ENCODE peak calls at places on chromosomes 3 and 15, in ten cellular contexts. One of them, this sample, is unnamed.
A peak's percentile ranks its signal among the peaks of the same experiment; 100 is the strongest.

GRCh38 chr3:10142707-10143560 is 1.4 kb downstream of the VHL start:
- DNase-seq in mammary epithelial cell: peak; percentile 29
- DNase-seq in MM.1S: no peak
- DNase-seq in heart right ventricle: no peak
- DNase-seq in IMR-90: no peak
- DNase-seq in PC-3: peak; percentile 48
- DNase-seq in OCI-LY7: peak; percentile 37
- DNase-seq in left ventricle myocardium inferior: no peak
- DNase-seq in uterus: peak; percentile 25
- DNase-seq in GM23338: peak; percentile 54
- DNase-seq in this sample: no peak

GRCh38 chr15:63198752-63199250 is 9.4 kb downstream of the RAB8B start:
- DNase-seq in mammary epithelial cell: no peak
- DNase-seq in MM.1S: no peak
- DNase-seq in heart right ventricle: no peak
- DNase-seq in IMR-90: peak; percentile 69
- DNase-seq in PC-3: peak; percentile 72
- DNase-seq in OCI-LY7: no peak
- DNase-seq in left ventricle myocardium inferior: no peak
- DNase-seq in uterus: no peak
- DNase-seq in GM23338: no peak
- DNase-seq in this sample: no peak

GRCh38 chr15:64566629-64567427 is 106.5 kb downstream of the ZNF609 start:
- DNase-seq in mammary epithelial cell: no peak
- DNase-seq in MM.1S: no peak
- DNase-seq in heart right ventricle: no peak
- DNase-seq in IMR-90: no peak
- DNase-seq in PC-3: no peak
- DNase-seq in OCI-LY7: no peak
- DNase-seq in left ventricle myocardium inferior: no peak
- DNase-seq in uterus: no peak
- DNase-seq in GM23338: peak; percentile 41
- DNase-seq in this sample: no peak

GRCh38 chr3:43644443-43644842 is 22.6 kb upstream of the ANO10 start:
- DNase-seq in mammary epithelial cell: no peak
- DNase-seq in MM.1S: no peak
- DNase-seq in heart right ventricle: no peak
- DNase-seq in IMR-90: no peak
- DNase-seq in PC-3: peak; percentile 48
- DNase-seq in OCI-LY7: no peak
- DNase-seq in left ventricle myocardium inferior: no peak
- DNase-seq in uterus: no peak
- DNase-seq in GM23338: no peak
- DNase-seq in this sample: no peak

GRCh38 chr3:139835830-139836655 is 98.9 kb upstream of the CLSTN2 start:
- DNase-seq in mammary epithelial cell: no peak
- DNase-seq in MM.1S: no peak
- DNase-seq in heart right ventricle: no peak
- DNase-seq in IMR-90: no peak
- DNase-seq in PC-3: no peak
- DNase-seq in OCI-LY7: no peak
- DNase-seq in left ventricle myocardium inferior: no peak
- DNase-seq in uterus: no peak
- DNase-seq in GM23338: no peak
- DNase-seq in this sample: no peak

GRCh38 chr15:36943496-36944361 is 156.6 kb downstream of the MEIS2 start:
- DNase-seq in mammary epithelial cell: no peak
- DNase-seq in MM.1S: no peak
- DNase-seq in heart right ventricle: no peak
- DNase-seq in IMR-90: no peak
- DNase-seq in PC-3: no peak
- DNase-seq in OCI-LY7: no peak
- DNase-seq in left ventricle myocardium inferior: no peak
- DNase-seq in uterus: no peak
- DNase-seq in GM23338: peak; percentile 28
- DNase-seq in this sample: no peak

GRCh38 chr3:127784865-127785710 is 37.2 kb downstream of the MGLL start:
- DNase-seq in mammary epithelial cell: no peak
- DNase-seq in MM.1S: no peak
- DNase-seq in heart right ventricle: no peak
- DNase-seq in IMR-90: no peak
- DNase-seq in PC-3: no peak
- DNase-seq in OCI-LY7: no peak
- DNase-seq in left ventricle myocardium inferior: no peak
- DNase-seq in uterus: no peak
- DNase-seq in GM23338: no peak
- DNase-seq in this sample: peak; percentile 71

GRCh38 chr3:71450162-71450561 is 133.4 kb downstream of the FOXP1 start:
- DNase-seq in mammary epithelial cell: no peak
- DNase-seq in MM.1S: peak; percentile 67
- DNase-seq in heart right ventricle: no peak
- DNase-seq in IMR-90: no peak
- DNase-seq in PC-3: no peak
- DNase-seq in OCI-LY7: peak; percentile 36
- DNase-seq in left ventricle myocardium inferior: no peak
- DNase-seq in uterus: no peak
- DNase-seq in GM23338: no peak
- DNase-seq in this sample: no peak

GRCh38 chr3:133592843-133593242 is 19.4 kb downstream of the CDV3 start:
- DNase-seq in mammary epithelial cell: no peak
- DNase-seq in MM.1S: no peak
- DNase-seq in heart right ventricle: no peak
- DNase-seq in IMR-90: no peak
- DNase-seq in PC-3: no peak
- DNase-seq in OCI-LY7: no peak
- DNase-seq in left ventricle myocardium inferior: no peak
- DNase-seq in uterus: no peak
- DNase-seq in GM23338: no peak
- DNase-seq in this sample: no peak

GRCh38 chr3:133589503-133589902 is 16.0 kb downstream of the CDV3 start:
- DNase-seq in mammary epithelial cell: no peak
- DNase-seq in MM.1S: no peak
- DNase-seq in heart right ventricle: no peak
- DNase-seq in IMR-90: no peak
- DNase-seq in PC-3: peak; percentile 36
- DNase-seq in OCI-LY7: no peak
- DNase-seq in left ventricle myocardium inferior: no peak
- DNase-seq in uterus: no peak
- DNase-seq in GM23338: no peak
- DNase-seq in this sample: no peak

GRCh38 chr3:133591271-133591742 is 17.8 kb downstream of the CDV3 start:
- DNase-seq in mammary epithelial cell: peak; percentile 20
- DNase-seq in MM.1S: no peak
- DNase-seq in heart right ventricle: no peak
- DNase-seq in IMR-90: peak; percentile 43
- DNase-seq in PC-3: peak; percentile 77
- DNase-seq in OCI-LY7: no peak
- DNase-seq in left ventricle myocardium inferior: no peak
- DNase-seq in uterus: no peak
- DNase-seq in GM23338: no peak
- DNase-seq in this sample: no peak

GRCh38 chr3:133588035-133588434 is 14.5 kb downstream of the CDV3 start:
- DNase-seq in mammary epithelial cell: no peak
- DNase-seq in MM.1S: no peak
- DNase-seq in heart right ventricle: no peak
- DNase-seq in IMR-90: no peak
- DNase-seq in PC-3: no peak
- DNase-seq in OCI-LY7: no peak
- DNase-seq in left ventricle myocardium inferior: no peak
- DNase-seq in uterus: no peak
- DNase-seq in GM23338: no peak
- DNase-seq in this sample: no peak

GRCh38 chr3:133588784-133589465 is 15.4 kb downstream of the CDV3 start:
- DNase-seq in mammary epithelial cell: no peak
- DNase-seq in MM.1S: no peak
- DNase-seq in heart right ventricle: no peak
- DNase-seq in IMR-90: no peak
- DNase-seq in PC-3: no peak
- DNase-seq in OCI-LY7: no peak
- DNase-seq in left ventricle myocardium inferior: no peak
- DNase-seq in uterus: no peak
- DNase-seq in GM23338: no peak
- DNase-seq in this sample: no peak
- H3K36me3 ChIP-seq in mammary epithelial cell: peaks cover 47% of the 10 kb centered on the region
- H3K36me3 ChIP-seq in MM.1S: peaks cover 32% of the 10 kb centered on the region
- H3K36me3 ChIP-seq in heart right ventricle: peaks cover 37% of the 10 kb centered on the region
- H3K36me3 ChIP-seq in IMR-90: peaks cover 41% of the 10 kb centered on the region
- H3K36me3 ChIP-seq in PC-3: peaks cover 28% of the 10 kb centered on the region
- H3K36me3 ChIP-seq in OCI-LY7: peaks cover 71% of the 10 kb centered on the region
- H3K36me3 ChIP-seq in left ventricle myocardium inferior: peaks cover 63% of the 10 kb centered on the region
- H3K36me3 ChIP-seq in uterus: no peaks in the 10 kb centered on the region
- H3K36me3 ChIP-seq in GM23338: peaks cover 53% of the 10 kb centered on the region
- H3K36me3 ChIP-seq in this sample: peaks cover 17% of the 10 kb centered on the region

DNA sequence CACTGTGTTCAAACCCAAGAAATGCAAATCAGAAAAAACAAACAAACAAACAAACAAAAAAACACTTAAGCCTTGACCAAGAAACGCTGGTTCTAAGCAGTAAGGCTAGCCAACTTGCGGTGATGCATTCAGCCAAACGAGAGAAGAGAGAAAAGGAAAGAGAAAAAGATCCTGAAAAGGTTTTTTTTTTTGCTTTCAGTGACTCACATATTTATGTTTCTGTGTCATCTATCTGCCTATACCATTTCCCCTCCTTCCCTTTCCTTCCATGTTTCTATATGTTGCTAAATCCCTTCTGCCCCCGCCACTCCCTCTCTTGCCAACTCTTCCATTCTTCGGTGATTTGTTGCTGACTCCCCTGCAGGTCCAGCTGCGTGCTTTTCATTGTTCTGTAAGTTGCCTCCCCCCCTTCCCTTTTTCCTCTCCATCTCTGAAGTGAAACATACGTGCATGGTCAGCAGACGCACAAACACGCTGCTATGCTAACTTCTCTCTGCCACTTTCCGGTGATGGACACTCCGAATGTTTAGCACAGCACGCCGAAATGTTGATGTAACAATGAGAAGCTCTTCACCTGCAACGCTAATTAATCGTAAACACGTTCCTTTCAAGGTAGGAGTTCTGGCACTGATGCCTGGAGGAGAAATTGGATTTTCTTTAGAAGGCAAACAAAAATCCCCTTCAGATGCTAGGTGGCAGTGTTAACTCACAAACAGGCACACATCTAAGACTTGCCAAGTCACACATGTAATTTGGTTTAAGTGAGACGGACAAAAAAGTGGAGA is 154.5 kb downstream of the TUSC7 start:
- DNase-seq in mammary epithelial cell: peak; percentile 11
- DNase-seq in MM.1S: peak; percentile 69
- DNase-seq in heart right ventricle: no peak
- DNase-seq in IMR-90: peak; percentile 64
- DNase-seq in PC-3: peak; percentile 52
- DNase-seq in OCI-LY7: peak; percentile 50
- DNase-seq in left ventricle myocardium inferior: no peak
- DNase-seq in uterus: no peak
- DNase-seq in GM23338: peak; percentile 75
- DNase-seq in this sample: no peak
- TF ChIP-seq CTCF in mammary epithelial cell: peak; percentile 47
- TF ChIP-seq CTCF in MM.1S: peak; percentile 66
- TF ChIP-seq CTCF in heart right ventricle: peak; percentile 30
- TF ChIP-seq CTCF in IMR-90: peak; percentile 66
- TF ChIP-seq CTCF in PC-3: peak; percentile 62
- TF ChIP-seq CTCF in OCI-LY7: peak; percentile 75
- TF ChIP-seq CTCF in left ventricle myocardium inferior: peak; percentile 45
- TF ChIP-seq CTCF in uterus: peak; percentile 32
- TF ChIP-seq CTCF in GM23338: peak; percentile 78
- TF ChIP-seq CTCF in this sample: peak; percentile 38

DNA sequence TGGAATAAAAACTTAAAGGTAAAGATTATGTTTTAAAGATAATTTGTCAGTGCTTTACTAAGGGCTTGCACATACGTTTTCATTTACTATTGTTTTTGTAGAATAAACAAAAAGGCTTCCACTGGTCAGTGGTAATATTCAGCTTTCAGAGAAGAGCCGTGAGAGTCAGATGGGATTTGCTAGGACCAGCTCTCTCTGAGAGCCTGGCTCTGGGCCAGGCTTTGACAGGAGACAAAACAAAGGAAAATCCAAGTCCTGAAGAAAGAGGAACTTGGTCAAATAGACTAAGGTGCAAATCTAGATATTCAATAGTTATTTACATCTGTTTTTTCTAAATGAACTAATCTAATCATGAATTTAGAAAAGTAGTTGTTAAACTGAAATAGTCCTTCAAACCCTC is 54.9 kb upstream of the FILIP1L start:
- DNase-seq in mammary epithelial cell: no peak
- DNase-seq in MM.1S: no peak
- DNase-seq in heart right ventricle: peak; percentile 39
- DNase-seq in IMR-90: no peak
- DNase-seq in PC-3: no peak
- DNase-seq in OCI-LY7: no peak
- DNase-seq in left ventricle myocardium inferior: peak; percentile 34
- DNase-seq in uterus: no peak
- DNase-seq in GM23338: no peak
- DNase-seq in this sample: no peak
- H3K36me3 ChIP-seq in mammary epithelial cell: no peaks in the 10 kb centered on the region
- H3K36me3 ChIP-seq in MM.1S: no peaks in the 10 kb centered on the region
- H3K36me3 ChIP-seq in heart right ventricle: no peaks in the 10 kb centered on the region
- H3K36me3 ChIP-seq in IMR-90: no peaks in the 10 kb centered on the region
- H3K36me3 ChIP-seq in PC-3: no peaks in the 10 kb centered on the region
- H3K36me3 ChIP-seq in OCI-LY7: peaks cover 8% of the 10 kb centered on the region
- H3K36me3 ChIP-seq in left ventricle myocardium inferior: peaks cover 6% of the 10 kb centered on the region
- H3K36me3 ChIP-seq in uterus: no peaks in the 10 kb centered on the region
- H3K36me3 ChIP-seq in GM23338: peaks cover 3% of the 10 kb centered on the region
- H3K36me3 ChIP-seq in this sample: no peaks in the 10 kb centered on the region

GRCh38 chr3:188342991-188343732 is 189.2 kb downstream of the LPP start:
- DNase-seq in mammary epithelial cell: no peak
- DNase-seq in MM.1S: no peak
- DNase-seq in heart right ventricle: peak; percentile 31
- DNase-seq in IMR-90: no peak
- DNase-seq in PC-3: no peak
- DNase-seq in OCI-LY7: no peak
- DNase-seq in left ventricle myocardium inferior: peak; percentile 48
- DNase-seq in uterus: no peak
- DNase-seq in GM23338: no peak
- DNase-seq in this sample: no peak

GRCh38 chr3:188339410-188340295 is 185.7 kb downstream of the LPP start:
- DNase-seq in mammary epithelial cell: no peak
- DNase-seq in MM.1S: no peak
- DNase-seq in heart right ventricle: no peak
- DNase-seq in IMR-90: no peak
- DNase-seq in PC-3: no peak
- DNase-seq in OCI-LY7: no peak
- DNase-seq in left ventricle myocardium inferior: no peak
- DNase-seq in uterus: no peak
- DNase-seq in GM23338: peak; percentile 8
- DNase-seq in this sample: no peak

GRCh38 chr3:188341501-188341900 is 187.5 kb downstream of the LPP start:
- DNase-seq in mammary epithelial cell: no peak
- DNase-seq in MM.1S: no peak
- DNase-seq in heart right ventricle: no peak
- DNase-seq in IMR-90: no peak
- DNase-seq in PC-3: no peak
- DNase-seq in OCI-LY7: no peak
- DNase-seq in left ventricle myocardium inferior: no peak
- DNase-seq in uterus: no peak
- DNase-seq in GM23338: no peak
- DNase-seq in this sample: no peak

GRCh38 chr3:188345223-188345622 is 191.3 kb downstream of the LPP start:
- DNase-seq in mammary epithelial cell: no peak
- DNase-seq in MM.1S: no peak
- DNase-seq in heart right ventricle: no peak
- DNase-seq in IMR-90: peak; percentile 57
- DNase-seq in PC-3: no peak
- DNase-seq in OCI-LY7: no peak
- DNase-seq in left ventricle myocardium inferior: no peak
- DNase-seq in uterus: no peak
- DNase-seq in GM23338: no peak
- DNase-seq in this sample: no peak

DNA sequence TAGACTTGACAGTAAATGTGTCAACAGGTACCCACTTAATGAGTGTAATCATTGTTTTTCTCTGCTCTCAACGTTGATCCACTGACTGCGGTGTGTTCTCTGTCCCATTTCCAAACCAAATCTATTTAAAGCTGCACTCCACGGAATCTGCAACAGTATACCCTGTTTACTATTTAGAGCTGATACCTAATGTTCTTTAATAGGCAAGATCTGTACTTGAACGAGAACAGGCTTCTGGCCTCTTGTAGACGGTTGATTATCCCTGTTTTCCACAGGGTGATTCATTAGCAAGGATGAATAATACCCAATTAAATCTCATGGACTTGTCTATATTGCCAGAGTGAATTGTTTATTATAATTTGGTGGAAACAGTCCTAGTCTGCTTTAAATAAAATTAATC is 189.9 kb downstream of the LPP start:
- DNase-seq in mammary epithelial cell: no peak
- DNase-seq in MM.1S: no peak
- DNase-seq in heart right ventricle: no peak
- DNase-seq in IMR-90: no peak
- DNase-seq in PC-3: no peak
- DNase-seq in OCI-LY7: no peak
- DNase-seq in left ventricle myocardium inferior: no peak
- DNase-seq in uterus: no peak
- DNase-seq in GM23338: no peak
- DNase-seq in this sample: no peak
- TF ChIP-seq CTCF in mammary epithelial cell: no peak
- TF ChIP-seq CTCF in MM.1S: no peak
- TF ChIP-seq CTCF in heart right ventricle: no peak
- TF ChIP-seq CTCF in IMR-90: no peak
- TF ChIP-seq CTCF in PC-3: no peak
- TF ChIP-seq CTCF in OCI-LY7: no peak
- TF ChIP-seq CTCF in left ventricle myocardium inferior: no peak
- TF ChIP-seq CTCF in uterus: no peak
- TF ChIP-seq CTCF in GM23338: no peak
- TF ChIP-seq CTCF in this sample: no peak